ENCODE peak calls at places on chromosome 4, in ten cellular contexts. O is aorta; B is CD8-positive, alpha-beta memory T cell; G is lower lobe of right lung; Z is pancreas; I is fibroblast of lung; L is esophagus squamous epithelium; F is stomach; S is gastrocnemius medialis; N is left ventricle myocardium inferior. V is an unnamed sample. For H3K27me3, the result is how much of the 10 kb centered on the place peaks cover.

GRCh38 chr4:24594887-24595286 is 10.5 kb upstream of the DHX15 start:
- DNase-seq in I (peak), B (no peak), N (no peak), Z (no peak), S (no peak), F (no peak), L (no peak), G (no peak), O (no peak), V (no peak)

GRCh38 chr4:10667651-10668341 is 16.8 kb downstream of the CLNK start:
- DNase-seq in L (no peak), S (no peak), Z (no peak), G (no peak), F (no peak), N (no peak), B (no peak), O (no peak), I (no peak), V (no peak)

GRCh38 chr4:89469930-89470375 is 162.4 kb upstream of the GPRIN3 start:
- DNase-seq in Z (no peak), O (no peak), B (no peak), G (no peak), N (no peak), S (no peak), I (peak), F (no peak), L (no peak), V (no peak)

GRCh38 chr4:88028961-88029360 is 21.5 kb downstream of the PKD2 start:
- DNase-seq in L (no peak), Z (no peak), N (no peak), O (no peak), S (no peak), F (no peak), B (no peak), G (no peak), I (no peak), V (no peak)

GRCh38 chr4:55303818-55304217 is 42.2 kb upstream of the SRD5A3 start:
- DNase-seq in B (no peak), N (no peak), G (no peak), S (no peak), L (no peak), O (no peak), Z (no peak), F (no peak), I (peak), V (no peak)

GRCh38 chr4:156321203-156321602 is 367.5 kb upstream of the CTSO start:
- DNase-seq in Z (no peak), B (no peak), F (no peak), O (no peak), G (no peak), L (no peak), N (no peak), I (peak), S (no peak), V (no peak)

GRCh38 chr4:81747242-81747930 is 275.7 kb upstream of the RASGEF1B start:
- DNase-seq in B (no peak), N (no peak), G (no peak), Z (no peak), S (no peak), F (no peak), I (no peak), O (no peak), L (no peak), V (no peak)

GRCh38 chr4:169412046-169412445 is 141.3 kb upstream of the SH3RF1 start:
- DNase-seq in B (no peak), O (no peak), S (no peak), I (no peak), F (no peak), G (no peak), Z (no peak), L (no peak), N (no peak), V (no peak)

GRCh38 chr4:7649741-7650531 is 215.2 kb upstream of the PSAPL1 start:
- DNase-seq in B (peak), Z (no peak), L (no peak), O (peak), S (no peak), F (no peak), G (peak), N (no peak), I (peak), V (peak)

GRCh38 chr4:43843501-43843900 is 605.1 kb downstream of the KCTD8 start:
- DNase-seq in I (peak), O (no peak), G (no peak), S (no peak), F (no peak), Z (no peak), B (no peak), N (no peak), L (no peak), V (no peak)

GRCh38 chr4:87031946-87032345 is 97.1 kb downstream of the AFF1 start:
- DNase-seq in Z (no peak), I (no peak), S (no peak), L (no peak), O (no peak), B (no peak), N (no peak), G (no peak), F (no peak), V (no peak)

GRCh38 chr4:39574946-39575345 is 47.7 kb upstream of the UGDH start:
- DNase-seq in S (no peak), B (no peak), F (no peak), I (no peak), Z (no peak), O (no peak), L (no peak), N (no peak), G (no peak), V (no peak)

GRCh38 chr4:18202510-18202909 is 181.0 kb upstream of the LCORL start:
- DNase-seq in B (no peak), F (no peak), S (no peak), Z (no peak), I (no peak), L (no peak), G (no peak), N (no peak), O (no peak), V (no peak)

DNA sequence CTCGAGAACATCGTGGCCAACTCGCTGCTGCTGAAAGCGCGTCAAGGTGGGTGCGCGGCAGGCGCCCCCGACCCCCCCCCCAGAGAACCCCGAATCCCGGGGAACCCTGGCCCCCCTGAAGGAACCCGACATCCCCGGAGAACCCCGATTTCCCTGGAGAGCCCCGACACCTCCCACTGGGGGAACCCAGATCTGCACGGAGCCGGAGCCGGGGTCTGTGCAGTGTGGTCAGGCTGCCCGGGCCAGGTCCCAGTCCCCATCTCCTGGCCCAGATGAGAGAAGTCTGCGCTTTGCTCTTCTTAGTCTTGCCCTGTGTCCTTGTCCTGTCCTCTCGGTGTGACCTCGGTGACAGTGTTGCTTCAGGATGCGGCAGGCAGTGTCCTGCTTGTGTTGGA is 703 bp downstream of the GRK4 start:
- DNase-seq in B (no peak), F (no peak), N (no peak), S (no peak), G (no peak), Z (no peak), O (no peak), L (no peak), I (no peak), V (no peak)
- H3K27me3 ChIP-seq in B (under half), F (under half), N (under half), S (under half), G (under half), Z (under half), O (under half), L (under half), I (under half), V (under half)

DNA sequence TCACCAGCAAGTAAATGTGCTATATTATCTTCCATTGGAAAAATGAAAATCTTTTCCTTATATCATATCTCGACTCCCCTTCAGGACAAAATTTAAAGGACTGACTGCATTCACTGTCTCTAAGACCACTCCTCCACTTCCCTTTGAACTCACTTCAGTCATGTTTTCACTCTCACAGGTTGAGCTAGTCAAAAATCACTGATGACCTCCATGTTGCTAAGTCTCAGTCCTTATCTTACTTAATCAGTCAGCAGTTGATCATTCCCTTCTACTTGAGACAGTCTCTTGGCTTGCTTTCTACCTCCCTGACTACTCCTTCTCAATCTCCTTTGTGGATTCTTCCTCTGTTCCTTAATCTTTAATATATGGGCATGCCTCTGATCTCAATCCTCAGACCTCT is 117.0 kb upstream of the LSM6 start:
- DNase-seq in F (no peak), I (no peak), N (no peak), B (no peak), G (no peak), Z (no peak), S (no peak), O (no peak), L (no peak), V (no peak)
- H3K4me3 ChIP-seq in F (no peak), I (no peak), N (no peak), B (no peak), G (no peak), Z (no peak), S (no peak), O (no peak), L (no peak), V (no peak)

DNA sequence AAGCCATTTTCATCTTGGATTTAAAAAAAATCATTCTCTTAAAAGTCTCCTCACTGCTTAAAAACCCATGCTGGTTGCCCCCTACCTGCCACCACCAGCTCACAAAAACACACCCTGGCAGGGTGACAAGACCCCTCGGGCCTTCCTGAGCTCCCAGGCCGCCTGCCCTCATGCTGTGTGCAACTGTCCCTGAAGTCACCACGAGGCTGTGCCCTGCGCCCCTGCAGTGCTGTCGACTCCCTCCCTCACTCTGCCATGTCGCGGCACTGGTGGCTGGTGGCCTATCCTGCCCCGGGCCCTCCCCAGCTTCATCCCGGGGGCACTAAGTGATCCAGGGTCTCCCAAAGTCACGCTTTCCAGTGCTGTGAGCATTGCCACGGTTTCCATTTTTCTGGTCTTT is 46.3 kb upstream of the ADRA2C start:
- DNase-seq in L (no peak), G (no peak), N (no peak), S (no peak), B (no peak), Z (no peak), F (no peak), O (peak), I (no peak), V (peak)
- H3K27me3 ChIP-seq in L (half or more), G (half or more), N (half or more), S (under half), B (under half), Z (under half), F (under half), O (under half), I (under half), V (under half)

GRCh38 chr4:143336828-143337599 is at the start of gene GAB1:
- DNase-seq in O (peak), F (peak), S (peak), G (peak), L (no peak), N (peak), Z (no peak), I (peak), B (no peak), V (peak)

GRCh38 chr4:143337600-143338287 is 1.1 kb downstream of the GAB1 start:
- DNase-seq in F (peak), N (peak), L (no peak), G (no peak), S (no peak), I (peak), B (no peak), O (peak), Z (peak), V (peak)

GRCh38 chr4:143338313-143338712 is 1.6 kb downstream of the GAB1 start:
- DNase-seq in N (no peak), S (no peak), B (no peak), O (no peak), I (no peak), G (no peak), L (no peak), F (no peak), Z (no peak), V (no peak)

GRCh38 chr4:143341186-143341755 is 4.6 kb downstream of the GAB1 start:
- DNase-seq in I (no peak), G (no peak), F (no peak), N (no peak), B (no peak), Z (no peak), L (no peak), O (no peak), S (no peak), V (no peak)

DNA sequence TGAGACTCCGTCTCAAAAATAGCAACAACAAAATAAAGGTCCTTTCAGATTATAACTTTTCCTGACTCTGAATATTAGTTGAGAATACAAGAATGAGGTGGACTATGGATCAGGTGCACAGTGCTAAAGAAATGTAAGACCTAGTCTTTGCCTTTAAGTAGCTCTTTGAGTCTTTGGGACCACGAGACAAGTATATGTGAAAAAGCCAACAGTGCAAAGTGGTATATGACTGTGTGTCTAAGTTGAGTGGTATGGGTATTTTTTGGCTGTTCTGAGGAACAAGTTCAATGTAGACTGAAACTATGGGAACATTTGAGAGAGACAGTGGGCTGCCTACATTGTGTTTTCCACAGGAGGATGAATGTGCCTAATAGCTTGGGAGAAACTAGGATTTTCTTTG is 2.8 kb downstream of the GAB1 start:
- DNase-seq in I (no peak), B (no peak), Z (no peak), O (no peak), G (no peak), F (no peak), L (no peak), N (no peak), S (no peak), V (no peak)
- H3K4me3 ChIP-seq in I (no peak), B (no peak), Z (no peak), O (peak), G (peak), F (peak), L (no peak), N (peak), S (no peak), V (peak)

GRCh38 chr4:102423375-102423774 is 77.8 kb upstream of the NFKB1 start:
- DNase-seq in B (no peak), Z (no peak), G (no peak), I (no peak), F (no peak), N (no peak), L (no peak), S (no peak), O (no peak), V (no peak)

GRCh38 chr4:102422843-102423242 is 77.6 kb upstream of the SLC39A8 start:
- DNase-seq in G (no peak), O (no peak), Z (no peak), S (no peak), N (no peak), F (no peak), B (no peak), L (no peak), I (no peak), V (no peak)

GRCh38 chr4:102416765-102417164 is 71.5 kb upstream of the SLC39A8 start:
- DNase-seq in Z (no peak), O (no peak), B (no peak), N (no peak), L (no peak), G (no peak), I (no peak), S (no peak), F (no peak), V (no peak)

DNA sequence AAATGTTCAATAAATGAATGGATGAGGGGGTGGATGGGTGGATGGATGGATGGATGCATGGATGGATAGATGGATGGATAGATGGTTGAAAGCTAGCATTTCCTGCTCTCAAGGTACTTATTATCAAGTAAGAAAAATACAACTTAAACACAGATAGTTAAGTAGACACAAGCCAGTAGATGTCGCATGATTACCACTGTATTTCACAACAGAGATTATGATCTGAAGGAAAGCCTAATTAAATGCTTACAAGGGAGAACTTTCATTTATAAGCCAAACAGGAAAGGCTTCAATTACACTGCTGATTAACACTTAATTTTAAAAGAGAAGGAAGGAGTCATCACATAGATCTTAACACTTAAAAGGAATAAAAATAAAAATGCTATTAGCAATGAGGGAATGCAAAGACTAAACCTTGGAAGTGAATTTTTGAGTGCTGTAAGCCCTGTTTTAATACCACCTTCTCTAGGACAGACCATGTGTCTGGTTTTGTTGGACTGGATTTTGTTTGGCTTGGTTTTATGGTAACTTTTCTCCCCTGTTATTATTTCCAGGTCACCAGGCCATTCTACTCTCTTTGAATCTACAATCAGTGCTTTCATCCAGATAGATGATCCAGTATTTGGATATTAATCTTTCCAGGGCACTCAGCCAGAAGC is 75.4 kb upstream of the SLC39A8 start:
- DNase-seq in N (no peak), Z (no peak), F (no peak), L (no peak), S (no peak), I (no peak), G (no peak), O (no peak), B (no peak), V (no peak)
- H3K27me3 ChIP-seq in N (under half), Z (under half), F (under half), L (under half), S (under half), I (under half), G (under half), O (under half), B (under half), V (under half)

DNA sequence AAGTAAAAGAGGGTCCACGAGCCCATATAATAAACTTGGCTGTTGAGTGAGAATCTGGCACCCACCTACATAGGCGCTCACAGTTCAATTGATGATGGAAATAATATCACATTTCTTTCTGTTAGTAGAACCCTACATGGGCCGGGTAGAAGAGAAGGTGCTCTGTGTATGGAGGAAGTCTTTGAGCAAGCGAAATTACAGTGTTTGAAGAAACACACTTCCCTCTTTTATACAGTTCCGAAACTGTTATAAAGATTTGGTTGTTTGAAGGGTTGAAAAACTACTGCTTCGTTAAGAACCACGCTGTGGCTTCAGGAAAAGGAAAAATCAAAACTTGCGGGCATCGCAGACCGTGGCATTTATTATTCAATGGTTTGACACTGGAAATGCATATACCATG is 75.1 kb upstream of the SORBS2 start:
- DNase-seq in Z (no peak), O (no peak), G (no peak), I (no peak), L (no peak), B (no peak), F (no peak), S (no peak), N (no peak), V (no peak)
- H3K4me3 ChIP-seq in Z (no peak), O (no peak), G (no peak), I (no peak), L (no peak), B (no peak), F (no peak), S (no peak), N (no peak), V (no peak)